ENCODE peak calls at places on chromosomes 16 and 17, in ten cellular contexts. J is psoas muscle, F is lower leg skin, B is heart left ventricle, A is epithelial cell of esophagus, M is brain microvascular endothelial cell, U is foreskin fibroblast, D is nephron progenitor cell, K is IMR-90, E is A549. Z is an unnamed sample.

GRCh38 chr16:86533942-86534341 is 21.1 kb downstream of the MTHFSD start:
- DNase-seq in K (no peak), B (no peak), M (no peak), U (no peak), E (no peak), J (no peak), F (no peak), A (no peak), D (no peak), Z (no peak)

GRCh38 chr16:4675864-4676786 is 17.2 kb upstream of the NUDT16L1 start:
- DNase-seq in F (no peak), J (no peak), U (no peak), E (no peak), K (no peak), D (no peak), B (peak), M (no peak), A (no peak), Z (no peak)

GRCh38 chr16:14420721-14421488 is 209.2 kb downstream of the PARN start:
- DNase-seq in J (no peak), A (no peak), D (peak), K (no peak), M (no peak), U (no peak), B (no peak), E (no peak), F (no peak), Z (no peak)

GRCh38 chr17:45940826-45941225 is 46.5 kb downstream of the MAPT start:
- DNase-seq in K (no peak), J (peak), F (peak), U (no peak), M (no peak), D (no peak), B (no peak), E (no peak), A (no peak), Z (no peak)

GRCh38 chr17:69326302-69327059 is 452 bp downstream of the ABCA5 start:
- DNase-seq in F (peak), A (peak), B (no peak), U (peak), D (no peak), E (no peak), M (peak), J (no peak), K (peak), Z (no peak)

GRCh38 chr17:37219876-37220608 is 155.7 kb upstream of the C17orf78 start:
- DNase-seq in J (no peak), F (no peak), M (no peak), K (no peak), B (no peak), A (no peak), E (no peak), U (peak), D (no peak), Z (no peak)

GRCh38 chr17:8105957-8106398 is 12.3 kb downstream of the ALOXE3 start:
- DNase-seq in K (no peak), J (no peak), D (no peak), M (no peak), B (no peak), F (no peak), U (peak), A (peak), E (no peak), Z (no peak)

GRCh38 chr16:13427943-13428342 is 492.0 kb upstream of the ERCC4 start:
- DNase-seq in J (no peak), A (no peak), K (no peak), U (peak), B (no peak), M (no peak), D (no peak), F (no peak), E (no peak), Z (no peak)

GRCh38 chr17:81512560-81512983 is at the start of gene ACTG1:
- DNase-seq in F (peak), M (peak), A (peak), J (peak), K (peak), E (peak), B (peak), U (peak), D (peak), Z (no peak)

GRCh38 chr17:49966767-49967166 is 2.2 kb upstream of the DLX4 start:
- DNase-seq in B (no peak), K (no peak), D (no peak), A (no peak), M (no peak), F (no peak), E (no peak), J (no peak), U (no peak), Z (no peak)

GRCh38 chr17:64385187-64386083 is 5.2 kb downstream of the PECAM1 start:
- DNase-seq in A (peak), U (peak), D (no peak), F (no peak), K (peak), E (peak), M (peak), J (peak), B (peak), Z (no peak)

GRCh38 chr17:46769531-46770438 is 48.7 kb downstream of the WNT3 start:
- DNase-seq in B (no peak), A (no peak), M (no peak), E (no peak), J (peak), U (peak), K (no peak), D (no peak), F (no peak), Z (no peak)

GRCh38 chr17:76156662-76156991 is 15.6 kb upstream of the FOXJ1 start:
- DNase-seq in A (no peak), J (no peak), B (no peak), M (no peak), U (no peak), D (no peak), F (no peak), K (no peak), E (no peak), Z (no peak)

GRCh38 chr17:33052856-33053255 is 61.2 kb downstream of the SPACA3 start:
- DNase-seq in B (no peak), J (no peak), U (no peak), F (no peak), M (no peak), A (peak), D (no peak), K (no peak), E (no peak), Z (no peak)

GRCh38 chr17:41812176-41813038 is at the start of gene FKBP10:
- DNase-seq in E (peak), M (peak), B (peak), K (peak), D (peak), A (peak), F (no peak), J (peak), U (peak), Z (no peak)
- TF ChIP-seq CTCF in E (no peak), M (no peak), B (no peak), K (no peak), D (no peak), A (no peak), F (no peak), J (no peak), U (no peak), Z (no peak)

GRCh38 chr17:1894753-1895339 is 65.0 kb downstream of the RPA1 start:
- DNase-seq in U (no peak), B (no peak), M (no peak), J (no peak), D (no peak), E (no peak), K (no peak), F (no peak), A (no peak), Z (no peak)
- TF ChIP-seq CTCF in U (no peak), B (no peak), M (no peak), J (no peak), D (no peak), E (no peak), K (no peak), F (no peak), A (no peak), Z (no peak)

GRCh38 chr16:73504591-73504990 is 456.7 kb upstream of the ZFHX3 start:
- DNase-seq in U (no peak), K (no peak), B (no peak), D (no peak), M (no peak), F (no peak), E (no peak), J (no peak), A (no peak), Z (no peak)

GRCh38 chr16:73505178-73505968 is 457.4 kb upstream of the ZFHX3 start:
- DNase-seq in A (no peak), D (no peak), B (no peak), F (no peak), U (no peak), K (no peak), E (no peak), J (no peak), M (no peak), Z (no peak)

GRCh38 chr16:73506568-73507056 is 458.7 kb upstream of the ZFHX3 start:
- DNase-seq in J (no peak), A (no peak), D (no peak), K (no peak), M (no peak), F (no peak), B (no peak), U (no peak), E (no peak), Z (no peak)

DNA sequence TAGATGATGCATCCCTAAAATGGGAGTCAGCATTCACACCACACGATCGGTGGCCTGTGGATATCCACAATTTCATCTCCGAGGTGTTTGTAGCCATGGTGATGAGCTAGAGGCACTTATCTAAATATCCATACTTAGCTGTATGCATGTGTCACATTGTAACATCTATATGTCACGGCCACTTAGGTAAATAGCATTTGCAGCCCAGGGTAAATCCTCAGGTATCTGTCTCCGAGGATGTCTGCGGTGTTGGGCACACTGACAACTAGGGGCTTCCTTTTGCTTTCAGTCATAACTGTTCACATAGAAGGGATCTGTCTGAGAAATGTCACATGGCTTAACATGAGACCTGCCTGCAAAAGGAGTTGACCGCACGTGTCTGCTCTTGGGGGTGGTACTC is 455.2 kb upstream of the ZFHX3 start:
- DNase-seq in K (no peak), B (no peak), D (no peak), U (no peak), E (no peak), M (no peak), F (no peak), J (no peak), A (no peak), Z (no peak)
- TF ChIP-seq CTCF in K (no peak), B (no peak), D (no peak), U (no peak), E (no peak), M (no peak), F (no peak), J (no peak), A (no peak), Z (no peak)

DNA sequence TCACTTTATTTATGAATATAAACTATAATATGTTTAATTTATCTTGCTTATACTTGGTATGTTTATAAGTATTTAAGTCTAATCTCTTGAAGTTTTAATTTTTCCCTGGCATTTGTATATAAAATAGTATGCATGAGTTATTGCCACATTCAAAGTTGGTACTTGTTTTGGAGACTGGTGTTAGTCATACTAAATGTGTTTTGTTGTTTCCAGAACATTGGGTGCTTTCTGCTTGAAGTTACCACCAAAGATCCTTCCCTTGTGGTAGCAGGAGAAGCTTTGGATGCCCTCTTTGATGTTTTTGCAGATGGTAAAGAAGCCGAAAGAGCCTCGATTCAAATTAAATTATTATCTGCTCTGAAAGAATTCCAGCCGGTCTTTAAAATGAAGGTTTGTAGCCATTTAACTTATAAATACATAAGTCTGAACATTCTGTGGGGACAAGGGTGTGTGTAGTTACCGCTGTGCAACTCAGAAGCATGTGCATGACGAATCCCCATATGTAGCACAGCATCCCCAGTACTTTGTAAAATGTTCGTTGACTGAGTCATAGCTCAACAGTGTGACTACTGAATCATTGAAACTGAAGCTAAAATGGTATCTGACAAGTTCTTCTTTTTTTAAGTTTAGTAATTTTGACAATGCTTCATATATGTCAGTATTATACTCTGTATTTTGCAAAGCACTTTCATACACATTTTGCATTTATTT is 36.4 kb downstream of the HEATR3 start:
- DNase-seq in B (no peak), J (no peak), F (no peak), E (no peak), M (peak), D (no peak), A (peak), U (peak), K (peak), Z (no peak)
- TF ChIP-seq CTCF in B (no peak), J (no peak), F (no peak), E (no peak), M (no peak), D (no peak), A (no peak), U (no peak), K (no peak), Z (no peak)